ENCODE peak calls at places on chromosomes 1 and 21, in eight cellular contexts. X is sigmoid colon, L is foreskin fibroblast, R is fibroblast of the aortic adventitia, W is neural progenitor cell, S is cardiac fibroblast, N is lung, I is HFF-Myc. U is an unnamed sample.

GRCh38 chr1:183033205-183033604 is 10.0 kb downstream of the LAMC1 start:
- DNase-seq in I (no peak), N (no peak), L (no peak), R (no peak), W (no peak), S (peak), X (no peak), U (no peak)

GRCh38 chr1:39262802-39263201 is 58.3 kb downstream of the MACF1 start:
- DNase-seq in R (no peak), W (no peak), N (no peak), I (no peak), L (no peak), S (no peak), X (no peak), U (no peak)

GRCh38 chr21:26546698-26547097 is 26.4 kb downstream of the CYYR1 start:
- DNase-seq in I (no peak), L (no peak), N (peak), S (no peak), X (no peak), R (no peak), W (no peak), U (no peak)

GRCh38 chr1:32066489-32066873 is 6.3 kb upstream of the TMEM39B start:
- DNase-seq in L (peak), N (peak), R (peak), S (peak), X (peak), W (no peak), I (peak), U (no peak)

GRCh38 chr1:174999926-175000696 is at the start of gene CACYBP:
- DNase-seq in X (no peak), S (peak), N (peak), W (no peak), R (peak), L (peak), I (no peak), U (no peak)

GRCh38 chr1:196372896-196373536 is 235.2 kb downstream of the KCNT2 start:
- DNase-seq in N (no peak), L (peak), S (peak), I (no peak), R (peak), X (no peak), W (peak), U (no peak)

GRCh38 chr1:119903443-119903835 is 7.1 kb upstream of the ADAM30 start:
- DNase-seq in I (no peak), L (peak), W (no peak), X (no peak), R (no peak), S (no peak), N (no peak), U (no peak)

GRCh38 chr1:116122955-116123757 is 12.0 kb downstream of the MAB21L3 start:
- DNase-seq in W (no peak), X (no peak), L (peak), N (peak), S (peak), R (peak), I (peak), U (peak)

GRCh38 chr1:83500987-83501591 is 497.8 kb downstream of the TTLL7 start:
- DNase-seq in R (no peak), N (no peak), I (no peak), L (no peak), S (no peak), X (no peak), W (no peak), U (no peak)

GRCh38 chr1:169858467-169858866 is 35.2 kb downstream of the SCYL3 start:
- DNase-seq in L (peak), X (no peak), I (no peak), N (no peak), S (peak), W (no peak), R (no peak), U (no peak)

GRCh38 chr1:180131510-180131909 is 23.2 kb upstream of the QSOX1 start:
- DNase-seq in X (no peak), S (peak), R (peak), N (no peak), W (no peak), I (no peak), L (peak), U (no peak)

GRCh38 chr1:53376041-53376461 is 48.2 kb upstream of the LRP8 start:
- DNase-seq in N (no peak), R (no peak), X (no peak), W (no peak), I (no peak), L (no peak), S (no peak), U (no peak)

GRCh38 chr1:154327466-154328317 is 2.4 kb downstream of the ATP8B2 start:
- DNase-seq in N (peak), W (no peak), X (no peak), I (no peak), S (no peak), L (no peak), R (peak), U (no peak)

GRCh38 chr21:33948096-33948950 is 32.7 kb upstream of the ATP5PO start:
- DNase-seq in N (peak), I (peak), R (no peak), X (peak), S (peak), L (peak), W (peak), U (no peak)

GRCh38 chr1:47804127-47804526 is 193.1 kb downstream of the TRABD2B start:
- DNase-seq in X (no peak), S (no peak), N (no peak), L (no peak), R (no peak), W (no peak), I (no peak), U (no peak)

GRCh38 chr1:154726443-154726842 is 118.5 kb upstream of the ADAR start:
- DNase-seq in R (no peak), N (no peak), S (peak), X (no peak), W (no peak), I (no peak), L (no peak), U (no peak)

GRCh38 chr1:194295690-194296089 is 1109.3 kb upstream of the B3GALT2 start:
- DNase-seq in L (peak), I (no peak), R (no peak), N (no peak), S (peak), W (peak), X (no peak), U (peak)

GRCh38 chr1:160362168-160362941 is 4.5 kb upstream of the NHLH1 start:
- DNase-seq in S (no peak), N (no peak), W (peak), R (peak), I (no peak), L (no peak), X (no peak), U (no peak)

GRCh38 chr1:6445062-6445763 is 20.6 kb downstream of the ESPN start:
- DNase-seq in S (peak), R (peak), W (peak), N (peak), X (no peak), I (no peak), L (peak), U (no peak)

GRCh38 chr21:23394458-23394857 is 2212.8 kb downstream of the MRPL39 start:
- DNase-seq in L (no peak), X (no peak), R (no peak), S (no peak), W (no peak), I (no peak), N (no peak), U (no peak)

GRCh38 chr1:220430059-220430458 is 97.9 kb upstream of the MARK1 start:
- DNase-seq in X (no peak), W (peak), N (no peak), R (no peak), S (no peak), I (no peak), L (no peak), U (peak)

GRCh38 chr1:110328274-110328673 is 10.9 kb upstream of the RBM15 start:
- DNase-seq in I (no peak), N (no peak), X (no peak), S (peak), L (no peak), W (no peak), R (peak), U (no peak)

GRCh38 chr21:37463083-37463780 is 96.7 kb downstream of the DYRK1A start:
- DNase-seq in W (peak), X (no peak), N (no peak), R (peak), S (peak), I (peak), L (peak), U (no peak)

GRCh38 chr1:68010094-68010493 is 40.3 kb downstream of the DIRAS3 start:
- DNase-seq in I (no peak), X (no peak), S (peak), R (peak), W (no peak), L (peak), N (no peak), U (no peak)

GRCh38 chr1:1783320-1783719 is 5.0 kb upstream of the NADK start:
- DNase-seq in I (no peak), L (peak), R (no peak), X (no peak), S (no peak), N (no peak), W (no peak), U (no peak)

GRCh38 chr1:109632671-109633346 is 13.2 kb downstream of the AMPD2 start:
- DNase-seq in N (peak), S (no peak), W (peak), X (no peak), R (no peak), L (peak), I (no peak), U (no peak)

GRCh38 chr1:23810818-23811420 is 10.4 kb upstream of the GALE start:
- DNase-seq in N (peak), X (no peak), L (peak), I (no peak), S (peak), R (peak), W (peak), U (no peak)

GRCh38 chr1:20210736-20211405 is 24.6 kb upstream of the PLA2G2C start:
- DNase-seq in L (no peak), N (no peak), R (no peak), X (no peak), I (no peak), S (peak), W (no peak), U (no peak)

GRCh38 chr1:100364731-100365130 is 12.4 kb downstream of the CDC14A start:
- DNase-seq in N (no peak), L (no peak), I (no peak), S (no peak), X (no peak), R (no peak), W (no peak), U (no peak)

GRCh38 chr1:76185207-76185606 is 110.7 kb downstream of the ST6GALNAC3 start:
- DNase-seq in X (no peak), S (no peak), R (no peak), L (peak), N (no peak), W (no peak), I (peak), U (no peak)

GRCh38 chr1:42280841-42281240 is 54.2 kb downstream of the FOXJ3 start:
- DNase-seq in S (no peak), I (no peak), N (no peak), L (no peak), X (no peak), W (no peak), R (no peak), U (no peak)

GRCh38 chr1:89957063-89957462 is 37.8 kb upstream of the ZNF326 start:
- DNase-seq in I (no peak), L (no peak), R (no peak), X (no peak), N (no peak), S (no peak), W (no peak), U (no peak)

GRCh38 chr1:45886229-45886628 is 82.8 kb downstream of the MAST2 start:
- DNase-seq in X (no peak), W (no peak), N (no peak), I (no peak), S (no peak), R (no peak), L (no peak), U (no peak)

GRCh38 chr1:47505267-47505666 is 67.4 kb downstream of the FOXD2 start:
- DNase-seq in N (no peak), W (no peak), I (no peak), S (no peak), X (no peak), R (no peak), L (no peak), U (no peak)

GRCh38 chr1:36438715-36439114 is 11.5 kb downstream of the OSCP1 start:
- DNase-seq in X (no peak), W (no peak), N (no peak), I (no peak), R (no peak), L (no peak), S (no peak), U (no peak)

GRCh38 chr1:28208818-28209441 is 23.9 kb downstream of the DNAJC8 start:
- DNase-seq in I (peak), X (no peak), N (peak), S (peak), R (peak), L (peak), W (peak), U (peak)

GRCh38 chr1:99956755-99957154 is 13.0 kb upstream of the SLC35A3 start:
- DNase-seq in S (peak), X (no peak), L (peak), N (no peak), W (no peak), R (peak), I (no peak), U (peak)

GRCh38 chr1:212503714-212504113 is 71.0 kb downstream of the NENF start:
- DNase-seq in X (no peak), W (no peak), S (no peak), N (no peak), I (no peak), L (no peak), R (no peak), U (no peak)
- H3K4me3 ChIP-seq in X (no peak), W (no peak), S (no peak), N (no peak), I (no peak), L (no peak), R (no peak), U (no peak)

GRCh38 chr1:171637928-171638576 is 14.4 kb downstream of the MYOC start:
- DNase-seq in S (no peak), I (no peak), W (no peak), N (no peak), R (peak), X (no peak), L (no peak), U (no peak)

GRCh38 chr1:171642197-171642596 is 10.3 kb downstream of the MYOC start:
- DNase-seq in S (no peak), N (no peak), L (no peak), R (no peak), I (no peak), W (no peak), X (no peak), U (no peak)

GRCh38 chr1:171643156-171643555 is 9.3 kb downstream of the MYOC start:
- DNase-seq in N (no peak), L (no peak), X (no peak), S (no peak), I (no peak), R (no peak), W (no peak), U (no peak)

GRCh38 chr1:171641076-171641864 is 11.2 kb downstream of the MYOC start:
- DNase-seq in I (no peak), X (no peak), W (peak), N (no peak), L (no peak), R (no peak), S (no peak), U (no peak)

GRCh38 chr1:171640225-171640624 is 12.3 kb downstream of the MYOC start:
- DNase-seq in I (no peak), R (no peak), S (no peak), N (no peak), L (no peak), X (no peak), W (no peak), U (no peak)
- TF ChIP-seq CTCF in I (no peak), R (no peak), S (no peak), N (no peak), L (no peak), X (no peak), W (no peak), U (no peak)

GRCh38 chr1:112528076-112528475 is 19.3 kb downstream of the WNT2B start:
- DNase-seq in L (no peak), R (no peak), I (no peak), N (no peak), X (no peak), W (no peak), S (peak), U (no peak)

GRCh38 chr1:112530832-112531231 is 22.1 kb downstream of the WNT2B start:
- DNase-seq in W (no peak), X (no peak), N (no peak), R (no peak), S (no peak), L (no peak), I (no peak), U (no peak)

GRCh38 chr1:112527266-112528010 is 18.7 kb downstream of the WNT2B start:
- DNase-seq in S (peak), X (no peak), W (no peak), I (no peak), L (peak), N (no peak), R (peak), U (peak)

GRCh38 chr1:112532074-112532473 is 23.3 kb downstream of the WNT2B start:
- DNase-seq in W (no peak), L (no peak), X (no peak), I (no peak), S (no peak), R (no peak), N (no peak), U (no peak)

DNA sequence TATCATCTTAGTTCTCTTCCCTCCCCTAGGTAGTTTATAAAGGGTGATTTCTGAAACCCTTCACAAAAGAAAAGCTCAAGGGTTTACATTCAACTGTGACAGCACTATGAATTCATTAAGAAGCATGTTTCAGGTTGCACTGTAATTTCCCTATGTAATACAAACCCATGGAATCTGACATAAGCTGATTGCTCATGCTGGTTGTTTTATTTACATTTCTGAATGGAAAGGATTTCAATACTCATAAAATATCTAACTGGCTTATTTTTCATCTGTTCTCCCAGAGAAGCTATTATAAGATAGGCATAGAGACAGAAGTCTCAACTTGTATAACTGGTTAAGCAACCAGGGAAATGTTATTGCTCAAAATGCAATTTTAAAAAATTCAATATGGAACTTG is 20.5 kb downstream of the WNT2B start:
- DNase-seq in S (no peak), R (no peak), I (no peak), L (peak), N (no peak), X (no peak), W (no peak), U (no peak)
- H3K4me3 ChIP-seq in S (no peak), R (no peak), I (no peak), L (no peak), N (no peak), X (no peak), W (no peak), U (no peak)

GRCh38 chr1:230074270-230074669 is 7.2 kb downstream of the GALNT2 start:
- DNase-seq in L (no peak), S (no peak), W (no peak), R (no peak), X (peak), I (no peak), N (no peak), U (no peak)
- TF ChIP-seq CTCF in L (no peak), S (no peak), W (no peak), R (peak), X (no peak), I (no peak), N (no peak), U (peak)

U was measured in epithelial cell of proximal tubule.